ENCODE peak calls at places on chromosomes 1 and 21, in nine cellular contexts. E is bronchial epithelial cell, M is OCI-LY7, D is mesendoderm, Z is AG04450, W is HCT116, S is MM.1S, G is uterus, Q is psoas muscle. C is an unnamed sample.

GRCh38 chr1:171515299-171515698 is 30.0 kb downstream of the PRRC2C start:
- DNase-seq in Z (no peak), S (no peak), Q (no peak), M (no peak), E (no peak), G (no peak), D (no peak), W (no peak), C (no peak)

GRCh38 chr1:85313888-85314696 is 37.7 kb upstream of the BCL10 start:
- DNase-seq in Q (no peak), D (peak; percentile 46), Z (peak; percentile 85), W (no peak), M (no peak), S (no peak), G (no peak), E (peak; percentile 89), C (peak; percentile 93)

GRCh38 chr1:38891753-38892152 is 10.4 kb upstream of the GJA9 start:
- DNase-seq in M (no peak), Q (no peak), W (no peak), G (no peak), S (no peak), Z (no peak), D (peak; percentile 71), E (peak; percentile 16), C (no peak)

GRCh38 chr1:94873520-94874351 is 53.2 kb downstream of the CNN3 start:
- DNase-seq in M (peak; percentile 11), Q (no peak), Z (no peak), E (peak; percentile 20), S (peak; percentile 16), W (no peak), D (no peak), G (peak; percentile 43), C (no peak)

GRCh38 chr1:28926629-28927441 is 12.5 kb downstream of the EPB41 start:
- DNase-seq in E (no peak), W (no peak), Q (no peak), G (no peak), M (peak; percentile 92), D (peak; percentile 50), S (peak; percentile 90), Z (no peak), C (no peak)

GRCh38 chr1:117363591-117364048 is 3.6 kb upstream of the MAN1A2 start:
- DNase-seq in D (no peak), E (peak; percentile 40), S (no peak), Z (no peak), G (no peak), W (no peak), M (no peak), Q (no peak), C (no peak)

GRCh38 chr1:205587576-205587975 is 44.2 kb downstream of the ELK4 start:
- DNase-seq in Q (no peak), W (no peak), Z (no peak), G (no peak), E (no peak), D (no peak), M (no peak), S (no peak), C (no peak)

GRCh38 chr21:31398574-31398973 is 54.5 kb upstream of the TIAM1 start:
- DNase-seq in D (no peak), W (no peak), Z (no peak), M (no peak), G (no peak), S (peak; percentile 85), E (no peak), Q (no peak), C (no peak)

GRCh38 chr21:45641480-45642035 is 2.0 kb upstream of the PCBP3 start:
- DNase-seq in G (no peak), E (no peak), D (no peak), M (no peak), W (no peak), Z (no peak), S (no peak), Q (no peak), C (no peak)

GRCh38 chr1:22044690-22045420 is 7.7 kb upstream of the CDC42 start:
- DNase-seq in Z (no peak), S (no peak), M (no peak), G (no peak), W (no peak), Q (no peak), D (no peak), E (peak; percentile 88), C (peak; percentile 33)

GRCh38 chr1:243421784-243422183 is 165.9 kb downstream of the SDCCAG8 start:
- DNase-seq in M (no peak), E (peak; percentile 68), D (peak; percentile 64), Q (no peak), S (peak; percentile 93), G (peak; percentile 29), W (no peak), Z (peak; percentile 58), C (peak; percentile 24)

GRCh38 chr1:109482796-109483638 is 688 bp upstream of the ATXN7L2 start:
- DNase-seq in M (peak; percentile 69), D (no peak), W (no peak), S (no peak), G (peak; percentile 54), Q (no peak), E (no peak), Z (no peak), C (no peak)

GRCh38 chr1:175133693-175134435 is 58.7 kb downstream of the KIAA0040 start:
- DNase-seq in M (no peak), S (no peak), W (no peak), D (no peak), Z (no peak), E (no peak), G (no peak), Q (no peak), C (no peak)

GRCh38 chr1:99755664-99756063 is 10.8 kb downstream of the FRRS1 start:
- DNase-seq in M (no peak), D (no peak), W (no peak), E (peak; percentile 13), S (no peak), G (no peak), Q (no peak), Z (no peak), C (no peak)

GRCh38 chr1:37622131-37622530 is 12.6 kb downstream of the RSPO1 start:
- DNase-seq in D (peak; percentile 59), S (no peak), E (no peak), M (no peak), Z (no peak), Q (no peak), G (no peak), W (no peak), C (no peak)

GRCh38 chr1:106049595-106049994 is 1006.9 kb upstream of the PRMT6 start:
- DNase-seq in Z (no peak), E (peak; percentile 1), G (no peak), Q (no peak), M (no peak), D (peak; percentile 30), W (no peak), S (no peak), C (no peak)

GRCh38 chr1:154856049-154856448 is 14.0 kb downstream of the KCNN3 start:
- DNase-seq in S (no peak), E (no peak), W (no peak), Q (no peak), D (peak; percentile 31), Z (no peak), G (no peak), M (no peak), C (no peak)

GRCh38 chr21:44650973-44651675 is 3.3 kb downstream of the KRTAP12-4 start:
- DNase-seq in Q (no peak), G (no peak), M (no peak), W (no peak), D (no peak), S (no peak), E (no peak), Z (no peak), C (no peak)

GRCh38 chr1:64915381-64916274 is 50.7 kb downstream of the JAK1 start:
- DNase-seq in M (no peak), Q (no peak), W (no peak), D (peak; percentile 75), S (no peak), G (no peak), E (peak; percentile 93), Z (peak; percentile 58), C (no peak)

GRCh38 chr1:237045278-237046016 is 3.5 kb downstream of the RYR2 start:
- DNase-seq in S (no peak), D (peak; percentile 78), Q (no peak), G (no peak), Z (no peak), W (no peak), E (no peak), M (no peak), C (no peak)

GRCh38 chr1:225886159-225887029 is 2.6 kb downstream of the LEFTY1 start:
- DNase-seq in S (no peak), E (peak; percentile 43), M (no peak), W (no peak), G (no peak), Q (no peak), Z (no peak), D (no peak), C (no peak)
- H3K4me3 ChIP-seq in S (no peak overlapping the region), E (no peak overlapping the region), M (no peak overlapping the region), W (no peak overlapping the region), G (no peak overlapping the region), Q (no peak overlapping the region), Z (no peak overlapping the region), D (no peak overlapping the region), C (no peak overlapping the region)

GRCh38 chr1:97920832-97921571 is at the start of gene DPYD:
- DNase-seq in G (peak; percentile 80), W (peak; percentile 65), S (peak; percentile 81), M (peak; percentile 90), Q (peak; percentile 90), E (peak; percentile 67), Z (peak; percentile 61), D (peak; percentile 95), C (no peak)
- H3K4me3 ChIP-seq in G (peak within 1 kb of the TSS; percentile 91), W (peak within 1 kb of the TSS; percentile 59), S (peak within 1 kb of the TSS; percentile 81), M (peak within 1 kb of the TSS; percentile 87), Q (peak within 1 kb of the TSS; percentile 89), E (peak within 1 kb of the TSS; percentile 74), Z (peak within 1 kb of the TSS; percentile 97), D (peak within 1 kb of the TSS; percentile 54), C (peak within 1 kb of the TSS; percentile 91)

DNA sequence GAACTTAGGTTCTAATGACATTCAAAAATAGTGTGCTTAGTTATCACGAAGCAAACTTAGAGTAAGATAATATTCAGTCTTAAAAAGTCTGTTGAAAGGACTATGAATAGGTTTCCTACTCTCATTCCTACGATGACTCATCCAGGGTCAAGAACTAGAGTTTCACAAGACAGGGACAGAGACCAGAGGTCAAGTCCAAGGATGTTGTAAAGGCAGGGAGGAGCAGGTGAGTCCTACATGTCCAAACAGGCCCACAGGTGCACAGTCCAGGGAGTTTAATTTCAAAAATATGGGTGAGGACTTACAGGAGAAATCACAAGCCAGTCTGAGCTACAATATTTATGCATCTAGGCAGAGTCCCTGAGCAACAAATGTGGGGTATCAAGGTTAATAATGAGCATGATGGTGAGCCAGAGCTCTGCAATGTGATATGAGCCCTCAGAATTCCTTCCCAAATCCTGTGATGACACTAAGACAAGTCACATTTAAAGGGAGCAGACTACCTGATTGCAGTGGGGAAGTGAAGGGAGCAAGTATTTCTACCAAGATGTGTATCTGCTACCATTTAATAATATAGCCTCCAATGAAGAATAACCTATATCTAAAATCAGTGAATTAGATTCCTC is 100.0 kb upstream of the NRIP1 start:
- DNase-seq in G (no peak), E (peak; percentile 85), S (no peak), M (no peak), D (no peak), W (no peak), Z (no peak), Q (no peak), C (no peak)
- H3K4me3 ChIP-seq in G (no peak overlapping the region), E (no peak overlapping the region), S (no peak overlapping the region), M (no peak overlapping the region), D (no peak overlapping the region), W (no peak overlapping the region), Z (no peak overlapping the region), Q (no peak overlapping the region), C (no peak overlapping the region)

GRCh38 chr1:203299180-203299579 is 6.1 kb upstream of the BTG2 start:
- DNase-seq in Z (no peak), Q (no peak), E (no peak), D (no peak), S (peak; percentile 99), W (no peak), M (peak; percentile 94), G (no peak), C (no peak)
- H3K4me3 ChIP-seq in Z (no peak overlapping the region), Q (no peak overlapping the region), E (no peak overlapping the region), D (no peak overlapping the region), S (peak overlapping the region; percentile 39), W (no peak overlapping the region), M (peak overlapping the region; percentile 59), G (no peak overlapping the region), C (no peak overlapping the region)